ENCODE peak calls at places on chromosomes 3 and 15, in five cellular contexts. A, O, Z, H and G are unnamed samples.

GRCh38 chr15:82851981-82852511 is 42.6 kb downstream of the WHAMM start:
- DNase-seq in A (no peak), O (no peak), Z (no peak), H (no peak), G (no peak)

GRCh38 chr15:32657198-32657886 is 15.8 kb downstream of the SCG5 start:
- DNase-seq in A (peak; percentile 13), O (no peak), Z (no peak), H (no peak), G (no peak)

GRCh38 chr15:67501836-67502461 is 19.0 kb upstream of the C15orf61 start:
- DNase-seq in A (no peak), O (no peak), Z (peak; percentile 53), H (no peak), G (no peak)

GRCh38 chr3:36804295-36805055 is 40.1 kb upstream of the DCLK3 start:
- DNase-seq in A (no peak), O (no peak), Z (no peak), H (no peak), G (no peak)

GRCh38 chr3:190455843-190456242 is 6.1 kb upstream of the TMEM207 start:
- DNase-seq in A (no peak), O (no peak), Z (no peak), H (no peak), G (no peak)

GRCh38 chr3:188881954-188882641 is 289.7 kb upstream of the TPRG1 start:
- DNase-seq in A (no peak), O (no peak), Z (no peak), H (no peak), G (no peak)

GRCh38 chr3:144774897-144775296 is 803.3 kb downstream of the DIPK2A start:
- DNase-seq in A (no peak), O (no peak), Z (peak; percentile 3), H (no peak), G (no peak)

GRCh38 chr3:37229740-37230139 is 55.4 kb upstream of the LRRFIP2 start:
- DNase-seq in A (no peak), O (no peak), Z (no peak), H (no peak), G (peak; percentile 93)

GRCh38 chr3:129383292-129383860 is 45.1 kb downstream of the EFCAB12 start:
- DNase-seq in A (peak; percentile 75), O (peak; percentile 77), Z (peak; percentile 70), H (peak; percentile 50), G (peak; percentile 72)

GRCh38 chr3:72401005-72401404 is 447.2 kb downstream of the SHQ1 start:
- DNase-seq in A (no peak), O (no peak), Z (peak; percentile 16), H (no peak), G (no peak)

GRCh38 chr3:60983906-60984305 is 267.3 kb downstream of the FHIT start:
- DNase-seq in A (no peak), O (no peak), Z (no peak), H (no peak), G (no peak)

GRCh38 chr3:102192575-102192974 is 242.2 kb upstream of the ZPLD1 start:
- DNase-seq in A (no peak), O (no peak), Z (no peak), H (no peak), G (no peak)

GRCh38 chr3:60034047-60034446 is 984.2 kb upstream of the CFAP20DC start:
- DNase-seq in A (no peak), O (no peak), Z (no peak), H (no peak), G (no peak)

GRCh38 chr15:97316362-97316761 is 644.1 kb upstream of the ARRDC4 start:
- DNase-seq in A (no peak), O (no peak), Z (no peak), H (no peak), G (no peak)

GRCh38 chr3:170751083-170751893 is 118.7 kb downstream of the RPL22L1 start:
- DNase-seq in A (no peak), O (no peak), Z (no peak), H (peak; percentile 33), G (peak; percentile 66)

GRCh38 chr15:25464784-25465183 is 26.0 kb upstream of the UBE3A start:
- DNase-seq in A (no peak), O (no peak), Z (no peak), H (no peak), G (no peak)

GRCh38 chr15:82263350-82263749 is 732 bp downstream of the SAXO2 start:
- DNase-seq in A (no peak), O (no peak), Z (no peak), H (no peak), G (peak; percentile 20)

GRCh38 chr15:66912001-66912400 is 153.4 kb upstream of the SMAD3 start:
- DNase-seq in A (no peak), O (no peak), Z (peak; percentile 41), H (peak; percentile 16), G (no peak)

GRCh38 chr15:72585659-72586058 is 68.8 kb upstream of the GOLGA6B start:
- DNase-seq in A (no peak), O (no peak), Z (no peak), H (no peak), G (no peak)

GRCh38 chr15:72722071-72722696 is 36.2 kb downstream of the BBS4 start:
- DNase-seq in A (peak; percentile 85), O (no peak), Z (peak; percentile 71), H (peak; percentile 48), G (peak; percentile 82)

GRCh38 chr3:146817705-146818104 is 212.6 kb upstream of the PLSCR5 start:
- DNase-seq in A (no peak), O (no peak), Z (peak; percentile 4), H (no peak), G (peak; percentile 5)

GRCh38 chr15:62071711-62072308 is 5.0 kb downstream of the C2CD4A start:
- DNase-seq in A (no peak), O (no peak), Z (peak; percentile 56), H (no peak), G (peak; percentile 67)

GRCh38 chr3:54863366-54863765 is 64.5 kb downstream of the LRTM1 start:
- DNase-seq in A (no peak), O (no peak), Z (peak; percentile 86), H (no peak), G (no peak)

GRCh38 chr15:40407343-40407990 is 1.9 kb downstream of the IVD start:
- DNase-seq in A (no peak), O (peak; percentile 50), Z (peak; percentile 28), H (no peak), G (no peak)

GRCh38 chr15:40409366-40409765 is 3.8 kb downstream of the IVD start:
- DNase-seq in A (no peak), O (peak; percentile 55), Z (no peak), H (no peak), G (no peak)

GRCh38 chr15:40410476-40410875 is 4.9 kb downstream of the IVD start:
- DNase-seq in A (no peak), O (no peak), Z (no peak), H (no peak), G (no peak)

DNA sequence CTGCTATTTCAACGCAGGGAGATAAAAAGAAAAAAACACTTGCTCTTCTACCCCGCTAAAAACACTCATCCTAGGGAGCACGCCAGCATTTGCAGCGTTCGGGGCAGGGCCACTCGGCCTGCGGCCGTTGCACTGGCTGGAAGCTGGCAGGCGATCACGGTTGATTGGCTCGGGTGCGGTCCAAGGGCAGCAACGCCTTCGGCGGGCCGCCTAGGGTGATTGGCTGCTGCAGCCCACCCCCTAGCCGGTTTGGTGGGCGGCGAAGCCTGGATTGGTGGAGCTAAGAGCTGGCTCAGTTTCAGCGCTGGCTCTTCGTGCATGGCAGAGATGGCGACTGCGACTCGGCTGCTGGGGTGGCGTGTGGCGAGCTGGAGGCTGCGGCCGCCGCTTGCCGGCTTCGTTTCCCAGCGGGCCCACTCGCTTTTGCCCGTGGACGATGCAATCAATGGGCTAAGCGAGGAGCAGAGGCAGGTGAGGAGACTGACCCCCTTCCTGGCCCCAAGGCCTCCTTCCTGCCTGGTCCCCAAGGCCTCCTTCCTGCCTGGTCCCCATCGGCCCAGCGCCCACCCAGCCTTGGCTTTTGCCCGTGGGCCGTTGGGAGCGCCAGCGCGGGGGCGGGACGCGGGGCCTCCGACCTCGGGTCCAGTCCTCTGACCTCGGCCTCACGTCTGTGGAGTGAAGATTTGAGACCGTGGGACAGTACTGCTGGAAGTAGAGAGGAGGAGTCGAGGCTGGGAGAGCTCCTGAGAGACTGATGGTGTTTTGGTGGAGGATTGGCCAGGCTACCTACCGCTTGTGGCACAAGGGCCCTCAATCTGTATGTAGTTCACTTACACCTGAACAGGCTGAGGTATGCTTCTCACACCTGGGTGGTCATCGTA is at the start of gene IVD:
- DNase-seq in A (peak; percentile 92), O (peak; percentile 98), Z (peak; percentile 97), H (peak; percentile 96), G (peak; percentile 95)
- TF ChIP-seq POLR2A in A (peak; percentile 88), O (peak; percentile 86), Z (peak; percentile 97), H (no peak), G (peak; percentile 93)

GRCh38 chr15:74616996-74617395 is 1.4 kb downstream of the CLK3 start:
- DNase-seq in A (no peak), O (no peak), Z (no peak), H (no peak), G (peak; percentile 76)

GRCh38 chr15:74621546-74621920 is 5.9 kb downstream of the CLK3 start:
- DNase-seq in A (no peak), O (no peak), Z (no peak), H (no peak), G (no peak)

GRCh38 chr15:74620636-74621545 is 5.3 kb downstream of the CLK3 start:
- DNase-seq in A (peak; percentile 83), O (peak; percentile 85), Z (peak; percentile 82), H (peak; percentile 69), G (peak; percentile 84)

GRCh38 chr15:74619916-74620635 is 4.4 kb downstream of the CLK3 start:
- DNase-seq in A (no peak), O (no peak), Z (no peak), H (no peak), G (no peak)

GRCh38 chr15:74618841-74619596 is 3.4 kb downstream of the CLK3 start:
- DNase-seq in A (no peak), O (no peak), Z (no peak), H (no peak), G (no peak)
- TF ChIP-seq POLR2A in A (no peak), O (no peak), Z (no peak), H (no peak), G (no peak)

GRCh38 chr15:85794598-85795319 is at the start of gene KLHL25:
- DNase-seq in A (peak; percentile 86), O (peak; percentile 97), Z (peak; percentile 96), H (peak; percentile 96), G (peak; percentile 94)
- TF ChIP-seq POLR2A in A (no peak), O (peak; percentile 63), Z (peak; percentile 16), H (no peak), G (no peak)

DNA sequence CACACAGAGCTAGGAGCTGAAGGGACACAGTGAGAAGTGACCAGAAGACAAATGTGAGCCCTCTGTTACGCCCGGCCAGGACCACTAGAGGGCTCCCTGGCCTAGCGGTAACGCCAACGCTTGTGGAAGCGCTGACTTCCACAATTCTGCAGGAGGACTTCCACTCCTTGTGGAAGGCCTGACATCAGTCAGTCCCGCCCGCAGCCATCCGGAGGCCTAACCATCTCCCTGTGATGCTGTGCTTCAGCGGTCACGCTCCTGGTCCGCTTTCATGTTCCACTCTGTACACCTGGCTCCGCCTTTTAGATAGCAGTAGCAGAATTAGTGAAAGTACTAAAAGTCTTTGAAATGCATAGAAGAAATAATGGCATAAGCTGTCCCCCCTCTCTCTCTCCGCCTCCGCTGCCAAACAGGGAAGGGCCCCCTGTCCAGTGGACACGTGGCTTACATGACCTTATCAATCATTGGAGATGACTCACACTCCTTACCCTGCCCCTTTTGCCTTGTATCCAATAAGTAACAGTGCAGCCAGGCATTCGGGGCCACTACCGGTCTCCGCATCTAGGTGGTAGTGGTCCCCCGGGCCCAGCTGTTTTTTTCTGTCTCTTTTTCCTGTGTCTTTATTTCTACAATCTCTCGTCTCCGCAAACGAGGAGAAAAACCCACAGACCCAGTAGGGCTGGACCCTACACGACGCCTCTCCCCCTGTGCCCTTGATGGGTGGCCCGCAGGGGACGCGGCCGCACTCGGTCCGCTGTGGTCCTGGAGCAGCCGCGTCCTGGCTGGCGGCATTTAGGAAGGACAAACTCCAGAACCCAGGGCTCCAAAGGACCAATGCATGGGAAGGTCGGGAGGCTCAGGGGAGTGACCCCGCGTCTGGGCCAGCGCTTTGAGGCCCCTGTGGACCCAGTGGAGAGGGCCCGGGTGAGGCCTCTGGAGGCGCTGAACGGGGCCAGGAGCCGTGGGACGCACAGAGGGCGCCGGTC is 27.0 kb upstream of the RPL32 start:
- DNase-seq in A (peak; percentile 80), O (peak; percentile 54), Z (peak; percentile 79), H (peak; percentile 85), G (peak; percentile 88)
- TF ChIP-seq POLR2A in A (no peak), O (no peak), Z (no peak), H (no peak), G (peak; percentile 27)